ENCODE peak calls at places on chromosome 17, in five cellular contexts. L, H, U, F and A are unnamed samples.

GRCh38 chr17:14352139-14352538 is 51.3 kb downstream of the HS3ST3B1 start:
- DNase-seq in L (no peak), H (no peak), U (no peak), F (no peak), A (no peak)

GRCh38 chr17:31595076-31595475 is 203.6 kb downstream of the RAB11FIP4 start:
- DNase-seq in L (no peak), H (no peak), U (peak), F (no peak), A (no peak)

GRCh38 chr17:79840204-79840988 is 1.2 kb upstream of the CBX4 start:
- DNase-seq in L (peak), H (no peak), U (no peak), F (no peak), A (peak)

GRCh38 chr17:29004081-29004692 is 1.6 kb downstream of the SEZ6 start:
- DNase-seq in L (no peak), H (no peak), U (peak), F (no peak), A (peak)

GRCh38 chr17:69525920-69526841 is 111.7 kb downstream of the MAP2K6 start:
- DNase-seq in L (peak), H (peak), U (peak), F (no peak), A (peak)

GRCh38 chr17:32688221-32688620 is 188.7 kb downstream of the MYO1D start:
- DNase-seq in L (no peak), H (no peak), U (no peak), F (no peak), A (no peak)

GRCh38 chr17:79084291-79085153 is 9.9 kb downstream of the ENGASE start:
- DNase-seq in L (no peak), H (no peak), U (no peak), F (no peak), A (no peak)

GRCh38 chr17:1004769-1005295 is 7.9 kb downstream of the TIMM22 start:
- DNase-seq in L (no peak), H (no peak), U (no peak), F (no peak), A (no peak)

GRCh38 chr17:73292031-73292531 is 19.7 kb downstream of the CDC42EP4 start:
- DNase-seq in L (no peak), H (no peak), U (no peak), F (no peak), A (peak)

GRCh38 chr17:65324977-65325376 is 187.8 kb downstream of the RGS9 start:
- DNase-seq in L (no peak), H (no peak), U (no peak), F (no peak), A (peak)

GRCh38 chr17:50608700-50609375 is 25.8 kb upstream of the ABCC3 start:
- DNase-seq in L (no peak), H (no peak), U (no peak), F (no peak), A (no peak)